ENCODE peak calls at places on chromosomes 6 and 20, in six cellular contexts. U, L, I, V, O and G are unnamed samples.

GRCh38 chr20:56431451-56431850 is 19.4 kb downstream of the CASS4 start:
- DNase-seq in U (no peak), L (no peak), I (no peak), V (no peak), O (no peak), G (no peak)

GRCh38 chr6:85650606-85651005 is 7.9 kb upstream of the SYNCRIP start:
- DNase-seq in U (no peak), L (no peak), I (no peak), V (no peak), O (no peak), G (no peak)

GRCh38 chr6:125154184-125155135 is 887 bp downstream of the TPD52L1 start:
- DNase-seq in U (no peak), L (peak; percentile 32), I (no peak), V (peak; percentile 90), O (peak; percentile 21), G (peak; percentile 66)

GRCh38 chr6:96939019-96939805 is 14.7 kb downstream of the KLHL32 start:
- DNase-seq in U (peak; percentile 29), L (peak; percentile 64), I (no peak), V (peak; percentile 5), O (no peak), G (no peak)

GRCh38 chr6:43705996-43706395 is 18.4 kb upstream of the MRPS18A start:
- DNase-seq in U (peak; percentile 58), L (no peak), I (no peak), V (no peak), O (no peak), G (no peak)

GRCh38 chr6:142412241-142412640 is 110.4 kb downstream of the ADGRG6 start:
- DNase-seq in U (no peak), L (no peak), I (no peak), V (peak; percentile 12), O (no peak), G (no peak)

GRCh38 chr6:157226761-157227160 is 96.6 kb downstream of the TMEM242 start:
- DNase-seq in U (no peak), L (no peak), I (no peak), V (no peak), O (no peak), G (no peak)

GRCh38 chr20:25226433-25227316 is 21.2 kb upstream of the PYGB start:
- DNase-seq in U (no peak), L (no peak), I (no peak), V (no peak), O (no peak), G (no peak)

DNA sequence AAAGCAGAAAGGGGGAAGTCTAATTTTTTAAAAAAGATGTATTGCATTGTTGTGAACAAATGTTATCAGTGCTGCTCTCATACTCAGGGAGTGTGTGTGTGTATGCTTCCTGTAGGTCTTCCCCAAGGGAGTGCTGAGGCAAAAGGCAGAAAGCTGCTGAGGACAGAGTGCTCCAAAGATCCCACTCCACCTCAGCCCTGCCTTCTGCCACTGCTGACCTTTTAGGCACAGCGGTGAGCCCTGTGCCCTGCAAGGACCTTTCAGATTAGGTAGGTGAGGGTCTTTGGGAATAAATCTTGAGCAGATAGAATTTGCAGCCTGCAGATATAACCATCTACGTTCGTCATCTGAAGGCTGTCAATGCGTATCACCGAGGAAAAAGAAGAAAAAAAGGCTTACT is 756.4 kb upstream of the MMS22L start:
- DNase-seq in U (no peak), L (no peak), I (no peak), V (peak; percentile 57), O (no peak), G (no peak)
- H2BK5ac ChIP-seq in U (no peak overlapping the region), L (no peak overlapping the region), I (peak overlapping the region; percentile 99), V (no peak overlapping the region), O (no peak overlapping the region), G (peak overlapping the region; percentile 33)

GRCh38 chr6:81969814-81970213 is 217.3 kb upstream of the TENT5A start:
- DNase-seq in U (no peak), L (no peak), I (peak; percentile 17), V (peak; percentile 49), O (no peak), G (no peak)
- H3K4me2 ChIP-seq in U (no peak overlapping the region), L (no peak overlapping the region), I (peak overlapping the region; percentile 71), V (no peak overlapping the region), O (no peak overlapping the region), G (no peak overlapping the region)

GRCh38 chr20:50286609-50287008 is 96.0 kb downstream of the CEBPB start:
- DNase-seq in U (peak; percentile 88), L (peak; percentile 85), I (no peak), V (peak; percentile 59), O (no peak), G (no peak)
- H3K4me3 ChIP-seq in U (no peak overlapping the region), L (no peak overlapping the region), I (no peak overlapping the region), V (no peak overlapping the region), O (no peak overlapping the region), G (no peak overlapping the region)

DNA sequence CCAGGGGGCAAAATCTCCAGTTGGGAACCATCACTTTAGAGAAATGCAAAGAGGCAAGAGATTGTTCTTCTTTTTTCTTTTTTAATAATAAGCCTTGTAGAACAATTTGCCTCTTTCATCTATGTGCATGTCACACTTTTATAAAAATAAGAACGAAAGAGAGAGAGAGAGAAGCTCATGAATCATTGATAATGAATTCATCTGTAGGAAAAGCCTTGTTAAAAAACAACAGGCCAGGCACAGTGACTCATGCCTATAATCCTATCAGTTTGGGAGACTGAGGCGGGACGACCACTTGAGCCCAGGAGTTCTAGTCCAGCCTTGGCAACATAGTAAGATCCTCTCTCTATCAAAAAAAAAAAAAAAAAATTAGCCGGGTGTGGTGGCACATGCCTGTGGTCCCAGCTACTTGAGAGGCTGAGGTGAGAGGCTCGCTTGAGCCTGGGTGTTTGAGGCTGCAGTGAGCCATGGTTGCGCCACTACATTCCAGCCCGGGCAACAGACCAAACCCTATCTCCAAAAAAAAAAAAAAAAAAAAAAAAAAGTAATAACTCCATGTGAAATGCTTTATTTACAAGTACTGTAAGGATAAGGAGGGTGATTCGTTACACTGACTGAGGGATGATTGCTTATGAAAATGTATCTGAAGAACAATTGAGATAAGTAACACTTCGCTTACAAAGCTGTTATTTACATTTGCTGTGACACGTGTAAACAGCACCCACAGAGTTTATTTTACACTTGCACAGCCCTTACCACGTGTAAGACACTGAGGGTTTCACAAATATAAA is 6.0 kb downstream of the CCN5 start:
- DNase-seq in U (peak; percentile 77), L (peak; percentile 72), I (no peak), V (no peak), O (no peak), G (no peak)
- H2BK5ac ChIP-seq in U (peak overlapping the region; percentile 33), L (no peak overlapping the region), I (no peak overlapping the region), V (no peak overlapping the region), O (no peak overlapping the region), G (no peak overlapping the region)

GRCh38 chr20:61634376-61634775 is 382.3 kb downstream of the CDH4 start:
- DNase-seq in U (no peak), L (no peak), I (no peak), V (no peak), O (no peak), G (no peak)
- H3K4me2 ChIP-seq in U (no peak overlapping the region), L (no peak overlapping the region), I (no peak overlapping the region), V (no peak overlapping the region), O (no peak overlapping the region), G (no peak overlapping the region)

GRCh38 chr20:44357555-44358130 is 2.1 kb downstream of the HNF4A start:
- DNase-seq in U (no peak), L (no peak), I (no peak), V (no peak), O (no peak), G (no peak)

GRCh38 chr20:44355503-44356352 is at the start of gene HNF4A:
- DNase-seq in U (no peak), L (no peak), I (no peak), V (no peak), O (no peak), G (no peak)

GRCh38 chr20:44357020-44357419 is 1.5 kb downstream of the HNF4A start:
- DNase-seq in U (no peak), L (no peak), I (no peak), V (peak; percentile 70), O (no peak), G (no peak)

GRCh38 chr20:44356353-44356723 is 839 bp downstream of the HNF4A start:
- DNase-seq in U (no peak), L (no peak), I (no peak), V (no peak), O (no peak), G (no peak)

GRCh38 chr20:44354979-44355502 is 458 bp upstream of the HNF4A start:
- DNase-seq in U (no peak), L (no peak), I (no peak), V (no peak), O (no peak), G (no peak)
- H3K4me3 ChIP-seq in U (no peak overlapping the region), L (no peak overlapping the region), I (no peak overlapping the region), V (no peak overlapping the region), O (no peak overlapping the region), G (no peak overlapping the region)

DNA sequence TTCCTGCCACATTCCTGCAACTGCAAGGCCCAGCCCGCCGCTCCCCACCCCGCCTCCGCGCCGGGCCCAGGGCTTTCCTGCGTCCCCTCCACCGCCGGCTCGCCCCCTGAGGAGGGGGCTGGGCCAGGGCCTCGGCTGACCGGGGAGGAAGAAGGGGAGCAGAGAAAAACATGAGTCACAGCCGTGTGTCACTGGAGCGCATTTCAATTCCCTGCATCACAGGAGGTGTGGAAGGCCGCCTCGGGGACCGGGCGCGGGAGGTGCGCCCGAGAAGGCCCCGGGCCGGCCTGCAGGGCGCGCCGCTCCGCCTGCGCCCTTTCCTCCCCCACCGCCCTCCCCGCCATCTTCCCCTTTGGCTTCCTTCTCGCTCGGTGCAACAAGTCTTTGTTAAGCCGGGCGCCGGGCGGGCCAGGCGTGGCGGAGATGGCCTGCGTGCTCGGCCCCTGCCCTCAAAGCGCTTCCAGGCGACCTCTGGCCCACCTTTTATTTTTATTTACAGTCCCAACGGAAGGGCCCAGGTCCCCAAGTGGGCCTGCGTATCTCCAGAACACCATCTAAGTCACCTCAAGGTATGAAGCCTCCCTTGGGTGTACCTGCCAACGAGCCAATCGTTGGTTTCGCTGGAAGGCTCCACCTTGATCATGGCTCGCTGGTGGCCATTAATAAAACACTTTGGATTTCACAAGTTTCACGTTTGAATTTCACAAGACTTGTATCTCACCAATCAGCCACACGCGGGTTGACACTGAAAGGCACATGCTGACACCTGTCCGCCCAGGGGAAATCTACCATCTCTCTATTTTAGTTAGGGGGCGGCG is 859 bp upstream of the HMGA1 start:
- DNase-seq in U (peak; percentile 92), L (peak; percentile 89), I (no peak), V (peak; percentile 90), O (peak; percentile 67), G (peak; percentile 92)
- H2BK5ac ChIP-seq in U (peak overlapping the region; percentile 69), L (peak overlapping the region; percentile 63), I (peak overlapping the region; percentile 99), V (peak overlapping the region; percentile 95), O (peak overlapping the region; percentile 19), G (peak overlapping the region; percentile 60)

DNA sequence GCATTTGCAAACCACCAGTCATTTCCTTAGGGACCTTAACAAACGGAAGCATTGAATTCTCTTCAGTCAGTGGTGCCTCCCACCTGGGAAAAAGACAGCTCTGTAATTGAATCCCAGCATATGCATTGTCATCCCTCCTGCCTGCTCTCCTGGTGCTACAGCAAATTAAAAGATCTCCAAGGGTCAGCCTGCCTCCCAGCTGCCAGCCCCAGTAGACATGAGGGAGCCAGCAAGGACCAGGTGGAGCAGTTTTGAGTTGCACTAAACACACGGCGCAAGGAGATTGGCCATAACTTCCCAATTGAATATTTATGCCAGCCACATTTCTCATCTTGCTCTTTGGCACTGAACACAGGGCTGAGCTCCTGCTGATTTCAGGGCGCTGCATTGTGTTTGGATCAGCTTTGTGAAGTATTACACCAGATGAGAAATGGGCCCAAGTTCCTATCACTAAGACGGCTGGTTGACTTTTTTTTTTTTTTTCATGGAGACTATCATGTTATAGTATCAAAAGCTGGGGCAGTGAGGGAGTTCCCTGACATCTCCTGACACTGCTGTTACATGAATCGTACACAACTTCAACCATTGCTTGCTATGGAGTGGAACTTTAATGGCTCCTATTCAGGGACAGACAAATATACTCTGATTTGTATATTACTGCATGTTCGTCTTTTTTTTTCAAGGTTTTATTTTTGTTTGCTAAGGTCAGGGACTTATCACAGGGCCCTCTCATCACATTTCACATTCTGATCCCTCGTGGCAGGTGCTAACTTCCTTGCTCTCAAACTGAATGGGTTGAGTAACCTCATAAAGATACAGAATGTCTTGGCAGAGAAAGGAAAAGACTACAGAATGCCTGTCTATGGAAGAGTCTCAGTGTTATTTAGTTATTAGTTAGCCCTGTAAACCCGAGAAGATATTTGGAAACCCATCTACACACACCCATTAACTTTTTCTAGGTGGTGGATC is 191.1 kb downstream of the EYA4 start:
- DNase-seq in U (no peak), L (no peak), I (peak; percentile 33), V (peak; percentile 81), O (no peak), G (no peak)
- H3K4me2 ChIP-seq in U (no peak overlapping the region), L (peak overlapping the region; percentile 16), I (no peak overlapping the region), V (no peak overlapping the region), O (no peak overlapping the region), G (no peak overlapping the region)